ENCODE peak calls at places on chromosomes 5 and 9, in four cellular contexts. E is GM06990, U is endothelial cell, V is nephron progenitor cell. S is an unnamed sample.

GRCh38 chr5:73945505-73945904 is 319.5 kb downstream of the ARHGEF28 start:
- DNase-seq in E (no peak), U (no peak), V (no peak), S (no peak)

GRCh38 chr5:98173334-98173733 is 600.1 kb upstream of the RGMB start:
- DNase-seq in E (no peak), U (no peak), V (no peak), S (no peak)

GRCh38 chr9:110452227-110452801 is 114.7 kb upstream of the TXNDC8 start:
- DNase-seq in E (no peak), U (no peak), V (no peak), S (no peak)

GRCh38 chr5:51661646-51662265 is 278.5 kb downstream of the ISL1 start:
- DNase-seq in E (no peak), U (no peak), V (no peak), S (no peak)

GRCh38 chr9:100505564-100506159 is 32.7 kb downstream of the TMEFF1 start:
- DNase-seq in E (peak; percentile 10), U (peak; percentile 90), V (peak; percentile 60), S (peak; percentile 56)

GRCh38 chr9:33032865-33033264 is 7.8 kb downstream of the DNAJA1 start:
- DNase-seq in E (no peak), U (no peak), V (no peak), S (no peak)

GRCh38 chr9:121362813-121363585 is 7.1 kb downstream of the STOM start:
- DNase-seq in E (no peak), U (no peak), V (no peak), S (no peak)

GRCh38 chr9:38081356-38082108 is 12.5 kb upstream of the SHB start:
- DNase-seq in E (no peak), U (no peak), V (no peak), S (no peak)

GRCh38 chr9:23539311-23539710 is 286.7 kb downstream of the ELAVL2 start:
- DNase-seq in E (no peak), U (no peak), V (no peak), S (no peak)

GRCh38 chr9:131419029-131419614 is 25.2 kb downstream of the PRRC2B start:
- DNase-seq in E (no peak), U (no peak), V (no peak), S (no peak)

GRCh38 chr9:78788101-78788500 is 491.2 kb downstream of the PSAT1 start:
- DNase-seq in E (no peak), U (no peak), V (no peak), S (no peak)

GRCh38 chr5:75461679-75462078 is 49.8 kb downstream of the CERT1 start:
- DNase-seq in E (peak; percentile 28), U (no peak), V (no peak), S (no peak)

GRCh38 chr5:113806823-113807222 is 293.3 kb downstream of the YTHDC2 start:
- DNase-seq in E (no peak), U (no peak), V (peak; percentile 19), S (no peak)

GRCh38 chr5:113804943-113805342 is 291.4 kb downstream of the YTHDC2 start:
- DNase-seq in E (no peak), U (no peak), V (no peak), S (no peak)

GRCh38 chr5:113804264-113804663 is 290.8 kb downstream of the YTHDC2 start:
- DNase-seq in E (no peak), U (no peak), V (no peak), S (no peak)

GRCh38 chr5:113807384-113808053 is 294.0 kb downstream of the YTHDC2 start:
- DNase-seq in E (no peak), U (no peak), V (peak; percentile 23), S (no peak)

DNA sequence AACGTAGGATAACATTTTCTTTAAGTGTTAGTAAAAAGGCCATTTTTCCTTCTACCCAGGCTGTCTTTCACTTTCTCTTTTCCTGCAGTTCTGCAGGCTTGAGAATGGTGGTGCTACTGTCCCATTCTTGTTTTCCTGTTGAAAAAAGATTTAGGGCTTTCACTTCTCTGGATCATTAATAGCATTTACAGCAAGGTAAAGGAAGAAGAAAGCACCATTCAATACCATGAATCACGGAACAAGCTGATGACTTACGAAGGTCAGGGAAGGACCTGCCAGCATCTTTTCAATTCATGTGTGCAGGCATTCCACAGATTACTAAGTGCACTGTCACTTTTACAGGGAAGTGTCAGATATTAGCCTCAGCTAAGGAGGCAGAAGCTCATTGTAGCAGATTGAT is 292.8 kb downstream of the YTHDC2 start:
- DNase-seq in E (no peak), U (no peak), V (no peak), S (no peak)
- TF ChIP-seq CTCF in E (no peak), U (no peak), V (peak; percentile 45), S (peak; percentile 71)

DNA sequence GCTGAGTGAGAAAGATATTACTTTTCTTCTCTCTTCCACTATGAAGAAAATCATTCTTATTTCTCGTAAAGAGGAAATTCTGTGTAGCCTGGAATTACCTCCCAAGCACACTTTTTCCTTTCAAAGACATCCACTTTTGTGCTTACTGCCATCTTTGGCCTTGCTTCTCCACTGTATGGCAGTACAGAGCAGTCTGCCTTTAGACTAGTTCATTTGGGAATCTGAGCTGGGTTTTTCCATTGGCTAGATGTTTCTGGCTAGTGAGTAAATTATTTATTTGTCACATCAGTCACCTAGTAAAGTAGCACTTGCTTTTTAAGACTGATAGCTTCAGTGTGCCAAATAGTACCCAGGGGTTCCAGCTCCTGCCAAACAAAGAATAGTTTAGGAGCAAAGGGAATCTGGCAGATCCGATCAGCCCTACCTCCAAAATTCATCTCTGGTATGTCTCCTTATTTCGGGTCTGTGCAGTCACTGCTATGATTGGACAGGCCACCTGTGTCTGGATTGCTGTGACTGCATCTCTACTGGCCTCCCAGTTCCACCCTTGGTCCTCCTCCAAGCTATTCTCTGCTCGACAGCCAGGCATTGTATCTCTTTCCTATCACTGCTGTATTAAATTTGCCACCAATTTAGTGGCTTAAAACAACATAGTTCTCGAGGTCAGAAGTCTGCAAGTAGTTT is 97.6 kb downstream of the NUDT12 start:
- DNase-seq in E (no peak), U (no peak), V (no peak), S (no peak)
- TF ChIP-seq CTCF in E (no peak), U (no peak), V (no peak), S (no peak)

GRCh38 chr9:133186736-133187135 is 22.3 kb downstream of the OBP2B start:
- DNase-seq in E (no peak), U (no peak), V (no peak), S (no peak)

GRCh38 chr9:133187561-133188005 is 21.5 kb downstream of the OBP2B start:
- DNase-seq in E (no peak), U (no peak), V (no peak), S (no peak)

GRCh38 chr9:133188006-133188842 is 20.8 kb downstream of the OBP2B start:
- DNase-seq in E (no peak), U (peak; percentile 50), V (peak; percentile 55), S (peak; percentile 36)

GRCh38 chr9:133182151-133182550 is 18.4 kb upstream of the GBGT1 start:
- DNase-seq in E (no peak), U (no peak), V (no peak), S (no peak)

GRCh38 chr9:133184971-133185370 is 21.3 kb upstream of the GBGT1 start:
- DNase-seq in E (no peak), U (peak; percentile 33), V (peak; percentile 32), S (peak; percentile 26)
- TF ChIP-seq CTCF in E (peak; percentile 44), U (peak; percentile 60), V (peak; percentile 56), S (peak; percentile 73)

DNA sequence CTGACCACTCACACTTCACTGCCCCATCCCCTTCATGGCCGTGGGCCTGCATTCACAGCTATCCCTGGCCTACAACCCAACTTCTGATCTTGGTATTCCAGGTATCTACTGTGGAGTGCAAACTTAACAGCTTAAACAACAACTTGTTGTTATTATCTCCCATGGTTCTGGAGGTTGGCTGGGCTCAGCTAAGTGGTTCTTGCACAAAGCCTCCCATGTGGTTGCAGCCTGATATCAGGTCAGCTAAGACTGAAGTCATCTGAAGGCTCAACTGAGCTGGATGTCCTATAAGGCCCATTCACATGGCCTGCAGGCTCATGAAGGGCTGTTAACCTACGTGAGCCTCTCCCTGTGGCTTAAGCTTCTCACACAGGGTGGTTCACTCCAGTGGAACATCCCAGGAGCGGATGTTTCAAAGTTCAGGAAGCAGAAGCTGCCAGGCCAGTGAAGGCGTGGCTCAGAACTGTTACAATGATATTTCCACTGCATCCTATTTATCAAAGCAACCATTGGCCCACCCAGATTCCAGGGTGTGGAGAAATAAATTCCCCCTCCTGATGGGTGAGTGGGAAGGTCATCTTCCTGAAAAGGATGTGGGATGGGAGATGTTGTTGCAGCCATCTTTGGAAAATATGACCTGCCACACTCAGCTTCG is 30.0 kb upstream of the TRIO start:
- DNase-seq in E (no peak), U (no peak), V (no peak), S (no peak)
- TF ChIP-seq CTCF in E (no peak), U (no peak), V (no peak), S (no peak)

GRCh38 chr5:109589983-109590382 is 99.7 kb upstream of the MAN2A1 start:
- DNase-seq in E (no peak), U (no peak), V (no peak), S (no peak)
- TF ChIP-seq CTCF in E (peak; percentile 13), U (no peak), V (no peak), S (no peak)

DNA sequence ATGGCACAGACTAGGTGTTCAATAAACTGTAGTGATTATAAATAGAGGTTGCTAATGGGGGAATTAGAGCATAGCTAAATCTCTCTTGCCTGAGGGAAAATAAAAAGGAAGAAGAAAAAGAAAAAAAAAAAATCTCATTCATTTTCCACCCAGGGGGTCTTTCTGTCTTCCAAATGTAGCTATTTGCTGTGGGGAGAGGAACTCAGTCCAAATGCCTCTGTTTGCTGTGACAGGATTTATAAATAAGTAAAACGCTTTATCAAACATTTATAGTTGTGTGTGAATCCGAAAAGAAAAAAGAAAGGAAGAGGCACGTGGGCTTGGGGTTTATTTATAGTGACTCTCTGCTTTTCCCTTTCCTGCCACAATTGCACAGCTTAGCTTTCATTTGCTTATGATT is 245.8 kb downstream of the ASTN2 start:
- DNase-seq in E (no peak), U (no peak), V (no peak), S (no peak)
- TF ChIP-seq CTCF in E (no peak), U (no peak), V (no peak), S (no peak)

GRCh38 chr5:76585783-76586217 is 37.4 kb downstream of the F2RL2 start:
- DNase-seq in E (no peak), U (no peak), V (no peak), S (no peak)

GRCh38 chr5:76580983-76581382 is 42.2 kb downstream of the F2RL2 start:
- DNase-seq in E (no peak), U (no peak), V (no peak), S (no peak)

GRCh38 chr5:76586531-76586930 is 36.7 kb downstream of the F2RL2 start:
- DNase-seq in E (no peak), U (no peak), V (no peak), S (no peak)

GRCh38 chr5:76582252-76583162 is 40.7 kb downstream of the F2RL2 start:
- DNase-seq in E (peak; percentile 30), U (no peak), V (no peak), S (no peak)

GRCh38 chr5:76583163-76584047 is 39.8 kb downstream of the F2RL2 start:
- DNase-seq in E (no peak), U (no peak), V (no peak), S (no peak)
- TF ChIP-seq CTCF in E (peak; percentile 19), U (peak; percentile 40), V (peak; percentile 21), S (peak; percentile 70)

DNA sequence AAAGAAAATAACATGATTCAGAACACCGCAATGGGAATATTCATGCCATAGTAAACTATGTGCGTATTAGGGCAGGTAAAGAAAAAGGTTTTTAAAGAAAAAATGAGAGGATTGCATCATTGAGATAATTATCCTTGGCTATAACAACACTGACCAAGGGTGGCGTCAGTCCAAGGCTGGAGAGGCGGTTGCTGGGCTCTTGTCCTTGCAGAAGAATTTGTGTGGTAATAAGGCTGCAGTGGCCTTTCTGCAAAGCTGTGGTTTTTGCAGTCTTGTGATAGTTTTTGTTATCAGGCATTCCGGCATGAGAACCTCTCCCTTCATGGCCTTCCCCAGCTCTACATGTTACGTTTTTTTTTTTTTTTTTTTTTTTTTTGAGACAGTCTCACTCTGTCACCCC is 14.0 kb downstream of the BOD1 start:
- DNase-seq in E (no peak), U (no peak), V (no peak), S (no peak)
- TF ChIP-seq CTCF in E (no peak), U (no peak), V (no peak), S (no peak)

GRCh38 chr9:137350696-137351584 is 48.9 kb upstream of the NRARP start:
- DNase-seq in E (no peak), U (no peak), V (no peak), S (no peak)
- TF ChIP-seq CTCF in E (no peak), U (no peak), V (no peak), S (no peak)

S was measured in neural crest cell.